ENCODE peak calls at places on chromosomes 5 and 9, in seven cellular contexts. One of them, this sample, is unnamed.

GRCh38 chr5:133882801-133883200 is 85.6 kb downstream of the C5orf15 start:
- DNase-seq in cardiac muscle cell: no peak
- DNase-seq in kidney glomerular epithelial cell: no peak
- DNase-seq in midbrain: no peak
- DNase-seq in ELF-1: no peak
- DNase-seq in stimulated activated CD8-positive, alpha-beta memory T cell treated with anti-CD3 and anti-CD28 coated beads, Interleukin-4, amount 100 ng/mL, for 1 hour: no peak
- DNase-seq in ovary: no peak
- DNase-seq in this sample: no peak

GRCh38 chr5:28957450-28957849 is 1919.1 kb upstream of the CDH9 start:
- DNase-seq in midbrain: no peak
- DNase-seq in ovary: no peak
- DNase-seq in kidney glomerular epithelial cell: no peak
- DNase-seq in cardiac muscle cell: no peak
- DNase-seq in ELF-1: no peak
- DNase-seq in stimulated activated CD8-positive, alpha-beta memory T cell treated with anti-CD3 and anti-CD28 coated beads, Interleukin-4, amount 100 ng/mL, for 1 hour: no peak
- DNase-seq in this sample: no peak

GRCh38 chr5:25862276-25862675 is 1176.1 kb downstream of the CDH9 start:
- DNase-seq in stimulated activated CD8-positive, alpha-beta memory T cell treated with anti-CD3 and anti-CD28 coated beads, Interleukin-4, amount 100 ng/mL, for 1 hour: no peak
- DNase-seq in cardiac muscle cell: no peak
- DNase-seq in ELF-1: peak
- DNase-seq in midbrain: no peak
- DNase-seq in kidney glomerular epithelial cell: no peak
- DNase-seq in ovary: no peak
- DNase-seq in this sample: no peak

GRCh38 chr5:50969207-50970145 is 303.0 kb downstream of the PARP8 start:
- DNase-seq in ELF-1: peak
- DNase-seq in kidney glomerular epithelial cell: no peak
- DNase-seq in ovary: no peak
- DNase-seq in stimulated activated CD8-positive, alpha-beta memory T cell treated with anti-CD3 and anti-CD28 coated beads, Interleukin-4, amount 100 ng/mL, for 1 hour: no peak
- DNase-seq in cardiac muscle cell: no peak
- DNase-seq in midbrain: no peak
- DNase-seq in this sample: no peak

GRCh38 chr9:86022687-86023266 is 76.6 kb downstream of the GOLM1 start:
- DNase-seq in stimulated activated CD8-positive, alpha-beta memory T cell treated with anti-CD3 and anti-CD28 coated beads, Interleukin-4, amount 100 ng/mL, for 1 hour: no peak
- DNase-seq in cardiac muscle cell: peak
- DNase-seq in midbrain: no peak
- DNase-seq in ovary: no peak
- DNase-seq in ELF-1: no peak
- DNase-seq in kidney glomerular epithelial cell: no peak
- DNase-seq in this sample: no peak

GRCh38 chr5:96706433-96707111 is 44.4 kb downstream of the CAST start:
- DNase-seq in kidney glomerular epithelial cell: no peak
- DNase-seq in midbrain: no peak
- DNase-seq in stimulated activated CD8-positive, alpha-beta memory T cell treated with anti-CD3 and anti-CD28 coated beads, Interleukin-4, amount 100 ng/mL, for 1 hour: no peak
- DNase-seq in cardiac muscle cell: no peak
- DNase-seq in ovary: no peak
- DNase-seq in ELF-1: no peak
- DNase-seq in this sample: peak

GRCh38 chr9:130740218-130741023 is 46.8 kb downstream of the EXOSC2 start:
- DNase-seq in midbrain: no peak
- DNase-seq in cardiac muscle cell: no peak
- DNase-seq in ELF-1: no peak
- DNase-seq in kidney glomerular epithelial cell: no peak
- DNase-seq in ovary: no peak
- DNase-seq in stimulated activated CD8-positive, alpha-beta memory T cell treated with anti-CD3 and anti-CD28 coated beads, Interleukin-4, amount 100 ng/mL, for 1 hour: no peak
- DNase-seq in this sample: no peak

GRCh38 chr5:16856531-16856930 is 79.6 kb downstream of the MYO10 start:
- DNase-seq in ELF-1: no peak
- DNase-seq in cardiac muscle cell: no peak
- DNase-seq in ovary: no peak
- DNase-seq in midbrain: no peak
- DNase-seq in kidney glomerular epithelial cell: peak
- DNase-seq in stimulated activated CD8-positive, alpha-beta memory T cell treated with anti-CD3 and anti-CD28 coated beads, Interleukin-4, amount 100 ng/mL, for 1 hour: no peak
- DNase-seq in this sample: no peak

GRCh38 chr9:129182625-129183494 is 4.8 kb upstream of the IER5L start:
- DNase-seq in stimulated activated CD8-positive, alpha-beta memory T cell treated with anti-CD3 and anti-CD28 coated beads, Interleukin-4, amount 100 ng/mL, for 1 hour: no peak
- DNase-seq in ELF-1: peak
- DNase-seq in ovary: no peak
- DNase-seq in cardiac muscle cell: peak
- DNase-seq in kidney glomerular epithelial cell: no peak
- DNase-seq in midbrain: no peak
- DNase-seq in this sample: peak

GRCh38 chr9:2241461-2241874 is 226.3 kb downstream of the SMARCA2 start:
- DNase-seq in ovary: peak
- DNase-seq in midbrain: peak
- DNase-seq in kidney glomerular epithelial cell: no peak
- DNase-seq in cardiac muscle cell: peak
- DNase-seq in stimulated activated CD8-positive, alpha-beta memory T cell treated with anti-CD3 and anti-CD28 coated beads, Interleukin-4, amount 100 ng/mL, for 1 hour: no peak
- DNase-seq in ELF-1: peak
- DNase-seq in this sample: no peak

GRCh38 chr5:117701067-117701466 is 1126.4 kb upstream of the SEMA6A start:
- DNase-seq in midbrain: no peak
- DNase-seq in cardiac muscle cell: peak
- DNase-seq in ELF-1: no peak
- DNase-seq in stimulated activated CD8-positive, alpha-beta memory T cell treated with anti-CD3 and anti-CD28 coated beads, Interleukin-4, amount 100 ng/mL, for 1 hour: no peak
- DNase-seq in kidney glomerular epithelial cell: no peak
- DNase-seq in ovary: no peak
- DNase-seq in this sample: no peak